ENCODE peak calls at places on chromosomes 12 and 14, in five cellular contexts. One of them, this sample, is unnamed.

GRCh38 chr14:51479584-51480305 is 172.0 kb upstream of the FRMD6 start:
- DNase-seq in M059J: peak; percentile 51
- DNase-seq in stimulated activated CD4-positive, alpha-beta T cell treated with anti-CD3 and anti-CD28 coated beads, Interleukin-15, amount 100 ng/mL, for 24 hours: no peak
- DNase-seq in GM12891: no peak
- DNase-seq in H4: no peak
- DNase-seq in this sample: no peak

GRCh38 chr14:50040401-50040775 is 76.0 kb downstream of the VCPKMT start:
- DNase-seq in H4: peak; percentile 90
- DNase-seq in M059J: peak; percentile 93
- DNase-seq in GM12891: no peak
- DNase-seq in stimulated activated CD4-positive, alpha-beta T cell treated with anti-CD3 and anti-CD28 coated beads, Interleukin-15, amount 100 ng/mL, for 24 hours: peak; percentile 56
- DNase-seq in this sample: peak; percentile 33

GRCh38 chr12:3199551-3200031 is 122.4 kb downstream of the TSPAN9 start:
- DNase-seq in stimulated activated CD4-positive, alpha-beta T cell treated with anti-CD3 and anti-CD28 coated beads, Interleukin-15, amount 100 ng/mL, for 24 hours: no peak
- DNase-seq in GM12891: no peak
- DNase-seq in H4: no peak
- DNase-seq in M059J: no peak
- DNase-seq in this sample: no peak

GRCh38 chr12:87323369-87323768 is 705.8 kb downstream of the C12orf50 start:
- DNase-seq in GM12891: no peak
- DNase-seq in H4: no peak
- DNase-seq in M059J: peak; percentile 53
- DNase-seq in stimulated activated CD4-positive, alpha-beta T cell treated with anti-CD3 and anti-CD28 coated beads, Interleukin-15, amount 100 ng/mL, for 24 hours: no peak
- DNase-seq in this sample: no peak

GRCh38 chr12:56878010-56878339 is 56.2 kb downstream of the SDR9C7 start:
- DNase-seq in H4: no peak
- DNase-seq in stimulated activated CD4-positive, alpha-beta T cell treated with anti-CD3 and anti-CD28 coated beads, Interleukin-15, amount 100 ng/mL, for 24 hours: no peak
- DNase-seq in GM12891: no peak
- DNase-seq in M059J: no peak
- DNase-seq in this sample: no peak

GRCh38 chr12:22255097-22255496 is 79.4 kb downstream of the ST8SIA1 start:
- DNase-seq in GM12891: no peak
- DNase-seq in M059J: peak; percentile 77
- DNase-seq in H4: no peak
- DNase-seq in stimulated activated CD4-positive, alpha-beta T cell treated with anti-CD3 and anti-CD28 coated beads, Interleukin-15, amount 100 ng/mL, for 24 hours: no peak
- DNase-seq in this sample: no peak

GRCh38 chr14:20781805-20782204 is 737 bp downstream of the RNASE6 start:
- DNase-seq in stimulated activated CD4-positive, alpha-beta T cell treated with anti-CD3 and anti-CD28 coated beads, Interleukin-15, amount 100 ng/mL, for 24 hours: peak; percentile 8
- DNase-seq in GM12891: no peak
- DNase-seq in H4: no peak
- DNase-seq in M059J: no peak
- DNase-seq in this sample: no peak

GRCh38 chr12:117365072-117365616 is 3.7 kb upstream of the NOS1 start:
- DNase-seq in H4: no peak
- DNase-seq in M059J: no peak
- DNase-seq in stimulated activated CD4-positive, alpha-beta T cell treated with anti-CD3 and anti-CD28 coated beads, Interleukin-15, amount 100 ng/mL, for 24 hours: no peak
- DNase-seq in GM12891: no peak
- DNase-seq in this sample: no peak

GRCh38 chr12:122449317-122449716 is 26.8 kb upstream of the CLIP1 start:
- DNase-seq in stimulated activated CD4-positive, alpha-beta T cell treated with anti-CD3 and anti-CD28 coated beads, Interleukin-15, amount 100 ng/mL, for 24 hours: peak; percentile 36
- DNase-seq in H4: peak; percentile 75
- DNase-seq in GM12891: no peak
- DNase-seq in M059J: peak; percentile 72
- DNase-seq in this sample: peak; percentile 65

GRCh38 chr12:108425238-108425795 is 86.2 kb upstream of the CMKLR1 start:
- DNase-seq in H4: peak; percentile 20
- DNase-seq in stimulated activated CD4-positive, alpha-beta T cell treated with anti-CD3 and anti-CD28 coated beads, Interleukin-15, amount 100 ng/mL, for 24 hours: no peak
- DNase-seq in GM12891: no peak
- DNase-seq in M059J: no peak
- DNase-seq in this sample: no peak

GRCh38 chr12:50195832-50196231 is 28.7 kb upstream of the CERS5 start:
- DNase-seq in M059J: peak; percentile 50
- DNase-seq in H4: no peak
- DNase-seq in GM12891: no peak
- DNase-seq in stimulated activated CD4-positive, alpha-beta T cell treated with anti-CD3 and anti-CD28 coated beads, Interleukin-15, amount 100 ng/mL, for 24 hours: no peak
- DNase-seq in this sample: no peak

GRCh38 chr14:37819155-37820015 is 224.0 kb downstream of the TTC6 start:
- DNase-seq in H4: no peak
- DNase-seq in GM12891: no peak
- DNase-seq in M059J: peak; percentile 46
- DNase-seq in stimulated activated CD4-positive, alpha-beta T cell treated with anti-CD3 and anti-CD28 coated beads, Interleukin-15, amount 100 ng/mL, for 24 hours: no peak
- DNase-seq in this sample: no peak

This sample was measured in SIG-M5.